ENCODE peak calls at places on chromosomes 7 and 10, in six cellular contexts. One of them, this sample, is unnamed.
A peak's percentile ranks its signal among the peaks of the same experiment; 100 is the strongest.

GRCh38 chr7:28408105-28408973 is 4.0 kb upstream of the CREB5 start:
- DNase-seq in heart left ventricle: peak; percentile 71
- DNase-seq in stimulated activated CD4-positive, alpha-beta T cell treated with anti-CD3 and anti-CD28 coated beads, Interleukin-15, amount 100 ng/mL, for 24 hours: no peak
- DNase-seq in cardiac muscle cell: peak; percentile 45
- DNase-seq in CD8-positive, alpha-beta memory T cell: no peak
- DNase-seq in WERI-Rb-1: no peak
- DNase-seq in this sample: no peak

GRCh38 chr10:116690356-116691078 is 51.8 kb downstream of the HSPA12A start:
- DNase-seq in cardiac muscle cell: peak; percentile 37
- DNase-seq in CD8-positive, alpha-beta memory T cell: no peak
- DNase-seq in heart left ventricle: peak; percentile 58
- DNase-seq in stimulated activated CD4-positive, alpha-beta T cell treated with anti-CD3 and anti-CD28 coated beads, Interleukin-15, amount 100 ng/mL, for 24 hours: no peak
- DNase-seq in WERI-Rb-1: peak; percentile 26
- DNase-seq in this sample: no peak

GRCh38 chr7:30430300-30430699 is 48.3 kb downstream of the NOD1 start:
- DNase-seq in heart left ventricle: peak; percentile 11
- DNase-seq in stimulated activated CD4-positive, alpha-beta T cell treated with anti-CD3 and anti-CD28 coated beads, Interleukin-15, amount 100 ng/mL, for 24 hours: no peak
- DNase-seq in WERI-Rb-1: no peak
- DNase-seq in cardiac muscle cell: peak; percentile 72
- DNase-seq in CD8-positive, alpha-beta memory T cell: no peak
- DNase-seq in this sample: no peak

GRCh38 chr7:70177166-70177565 is 578.9 kb downstream of the AUTS2 start:
- DNase-seq in heart left ventricle: no peak
- DNase-seq in cardiac muscle cell: no peak
- DNase-seq in CD8-positive, alpha-beta memory T cell: no peak
- DNase-seq in stimulated activated CD4-positive, alpha-beta T cell treated with anti-CD3 and anti-CD28 coated beads, Interleukin-15, amount 100 ng/mL, for 24 hours: no peak
- DNase-seq in WERI-Rb-1: no peak
- DNase-seq in this sample: no peak

GRCh38 chr7:34823650-34824258 is 165.7 kb downstream of the NPSR1 start:
- DNase-seq in cardiac muscle cell: peak; percentile 65
- DNase-seq in WERI-Rb-1: peak; percentile 71
- DNase-seq in stimulated activated CD4-positive, alpha-beta T cell treated with anti-CD3 and anti-CD28 coated beads, Interleukin-15, amount 100 ng/mL, for 24 hours: peak; percentile 71
- DNase-seq in heart left ventricle: no peak
- DNase-seq in CD8-positive, alpha-beta memory T cell: peak; percentile 31
- DNase-seq in this sample: peak; percentile 69

GRCh38 chr10:4283841-4284610 is 499.0 kb upstream of the KLF6 start:
- DNase-seq in CD8-positive, alpha-beta memory T cell: no peak
- DNase-seq in WERI-Rb-1: no peak
- DNase-seq in heart left ventricle: peak; percentile 77
- DNase-seq in cardiac muscle cell: peak; percentile 18
- DNase-seq in stimulated activated CD4-positive, alpha-beta T cell treated with anti-CD3 and anti-CD28 coated beads, Interleukin-15, amount 100 ng/mL, for 24 hours: no peak
- DNase-seq in this sample: peak; percentile 37

GRCh38 chr7:105141068-105141467 is 127.1 kb downstream of the KMT2E start:
- DNase-seq in heart left ventricle: no peak
- DNase-seq in stimulated activated CD4-positive, alpha-beta T cell treated with anti-CD3 and anti-CD28 coated beads, Interleukin-15, amount 100 ng/mL, for 24 hours: no peak
- DNase-seq in cardiac muscle cell: peak; percentile 51
- DNase-seq in WERI-Rb-1: peak; percentile 65
- DNase-seq in CD8-positive, alpha-beta memory T cell: no peak
- DNase-seq in this sample: no peak

GRCh38 chr7:26293569-26294308 is 2.1 kb downstream of the SNX10 start:
- DNase-seq in stimulated activated CD4-positive, alpha-beta T cell treated with anti-CD3 and anti-CD28 coated beads, Interleukin-15, amount 100 ng/mL, for 24 hours: peak; percentile 74
- DNase-seq in CD8-positive, alpha-beta memory T cell: peak; percentile 56
- DNase-seq in heart left ventricle: no peak
- DNase-seq in cardiac muscle cell: no peak
- DNase-seq in WERI-Rb-1: no peak
- DNase-seq in this sample: no peak

GRCh38 chr7:149719050-149719899 is 54.1 kb downstream of the ZNF467 start:
- DNase-seq in stimulated activated CD4-positive, alpha-beta T cell treated with anti-CD3 and anti-CD28 coated beads, Interleukin-15, amount 100 ng/mL, for 24 hours: no peak
- DNase-seq in cardiac muscle cell: no peak
- DNase-seq in CD8-positive, alpha-beta memory T cell: no peak
- DNase-seq in heart left ventricle: no peak
- DNase-seq in WERI-Rb-1: no peak
- DNase-seq in this sample: no peak

GRCh38 chr10:123860856-123861255 is 30.8 kb downstream of the CPXM2 start:
- DNase-seq in cardiac muscle cell: no peak
- DNase-seq in WERI-Rb-1: no peak
- DNase-seq in stimulated activated CD4-positive, alpha-beta T cell treated with anti-CD3 and anti-CD28 coated beads, Interleukin-15, amount 100 ng/mL, for 24 hours: no peak
- DNase-seq in heart left ventricle: no peak
- DNase-seq in CD8-positive, alpha-beta memory T cell: no peak
- DNase-seq in this sample: no peak

GRCh38 chr10:118107040-118107439 is 60.3 kb upstream of the RAB11FIP2 start:
- DNase-seq in stimulated activated CD4-positive, alpha-beta T cell treated with anti-CD3 and anti-CD28 coated beads, Interleukin-15, amount 100 ng/mL, for 24 hours: no peak
- DNase-seq in heart left ventricle: no peak
- DNase-seq in WERI-Rb-1: no peak
- DNase-seq in CD8-positive, alpha-beta memory T cell: no peak
- DNase-seq in cardiac muscle cell: no peak
- DNase-seq in this sample: no peak

GRCh38 chr10:114207349-114207748 is 28.2 kb downstream of the TDRD1 start:
- DNase-seq in stimulated activated CD4-positive, alpha-beta T cell treated with anti-CD3 and anti-CD28 coated beads, Interleukin-15, amount 100 ng/mL, for 24 hours: no peak
- DNase-seq in WERI-Rb-1: no peak
- DNase-seq in CD8-positive, alpha-beta memory T cell: no peak
- DNase-seq in cardiac muscle cell: no peak
- DNase-seq in heart left ventricle: no peak
- DNase-seq in this sample: no peak